ENCODE peak calls at places on chromosome 11, in six cellular contexts. O is pancreas; A is CD4-positive, alpha-beta T cell; R is lower leg skin; B is neural progenitor cell; Q is colonic mucosa. S is an unnamed sample.

GRCh38 chr11:86769219-86769618 is 31.1 kb upstream of the PRSS23 start:
- DNase-seq in B (no peak), A (no peak), O (no peak), R (no peak), Q (no peak), S (no peak)

GRCh38 chr11:66035653-66036333 is 9.5 kb upstream of the CATSPER1 start:
- DNase-seq in R (no peak), Q (no peak), A (no peak), O (no peak), B (no peak), S (no peak)

GRCh38 chr11:61026121-61027031 is 54.9 kb downstream of the CD6 start:
- DNase-seq in Q (no peak), R (no peak), O (no peak), A (no peak), B (no peak), S (no peak)

GRCh38 chr11:32164836-32165235 is 74.0 kb downstream of the RCN1 start:
- DNase-seq in B (no peak), Q (no peak), A (no peak), R (no peak), O (no peak), S (no peak)

GRCh38 chr11:64090811-64091516 is 55.2 kb downstream of the FLRT1 start:
- DNase-seq in R (no peak), Q (no peak), O (no peak), A (no peak), B (peak; percentile 64), S (peak; percentile 37)

GRCh38 chr11:123469089-123469488 is 39.0 kb downstream of the GRAMD1B start:
- DNase-seq in O (no peak), Q (no peak), R (no peak), B (no peak), A (no peak), S (no peak)

GRCh38 chr11:65421204-65422103 is 1.1 kb upstream of the NEAT1 start:
- DNase-seq in B (peak; percentile 39), R (peak; percentile 99), A (peak; percentile 78), Q (peak; percentile 96), O (peak; percentile 96), S (no peak)

GRCh38 chr11:15969701-15970329 is 386.5 kb downstream of the SOX6 start:
- DNase-seq in O (no peak), R (no peak), A (no peak), B (no peak), Q (no peak), S (no peak)

GRCh38 chr11:65492637-65493366 is 6.0 kb upstream of the MALAT1 start:
- DNase-seq in B (no peak), O (peak; percentile 70), A (no peak), R (peak; percentile 98), Q (peak; percentile 88), S (no peak)

GRCh38 chr11:58561394-58562102 is 14.1 kb downstream of the LPXN start:
- DNase-seq in R (no peak), Q (no peak), A (no peak), B (peak; percentile 29), O (no peak), S (no peak)

GRCh38 chr11:45146072-45147016 is at the start of gene PRDM11:
- DNase-seq in R (peak; percentile 92), O (peak; percentile 58), Q (peak; percentile 46), B (peak; percentile 77), A (no peak), S (peak; percentile 46)

GRCh38 chr11:61256710-61257482 is 15.9 kb downstream of the PGA5 start:
- DNase-seq in O (no peak), Q (no peak), A (no peak), R (no peak), B (no peak), S (no peak)

GRCh38 chr11:94058630-94059029 is 37.5 kb downstream of the HEPHL1 start:
- DNase-seq in A (no peak), Q (no peak), B (no peak), R (no peak), O (no peak), S (no peak)

GRCh38 chr11:14578551-14578956 is 58.4 kb upstream of the PSMA1 start:
- DNase-seq in B (no peak), R (no peak), O (peak; percentile 32), Q (peak; percentile 41), A (peak; percentile 42), S (no peak)

GRCh38 chr11:11011617-11012016 is 153.8 kb upstream of the ZBED5 start:
- DNase-seq in R (no peak), O (no peak), A (no peak), B (no peak), Q (no peak), S (no peak)

GRCh38 chr11:11016123-11016522 is 158.3 kb upstream of the ZBED5 start:
- DNase-seq in A (no peak), Q (no peak), R (no peak), O (no peak), B (no peak), S (no peak)

GRCh38 chr11:11010624-11011127 is 152.8 kb upstream of the ZBED5 start:
- DNase-seq in Q (peak; percentile 34), R (no peak), O (no peak), A (no peak), B (peak; percentile 70), S (no peak)
- TF ChIP-seq CTCF in Q (no peak), R (no peak), O (no peak), A (no peak), B (peak; percentile 52), S (peak; percentile 46)

GRCh38 chr11:69892986-69893555 is 73.9 kb upstream of the FGF3 start:
- DNase-seq in O (no peak), B (no peak), A (no peak), R (no peak), Q (peak; percentile 79), S (no peak)
- TF ChIP-seq CTCF in O (no peak), B (no peak), A (no peak), R (no peak), Q (no peak), S (no peak)

GRCh38 chr11:67352546-67353316 is 615 bp downstream of the POLD4 start:
- DNase-seq in R (no peak), Q (peak; percentile 59), O (peak; percentile 51), B (no peak), A (no peak), S (no peak)

GRCh38 chr11:67355794-67356550 is 2.6 kb upstream of the POLD4 start:
- DNase-seq in R (no peak), A (no peak), O (no peak), Q (peak; percentile 62), B (peak; percentile 32), S (no peak)

GRCh38 chr11:67355023-67355793 is 1.9 kb upstream of the POLD4 start:
- DNase-seq in A (no peak), Q (no peak), B (no peak), O (no peak), R (no peak), S (no peak)

GRCh38 chr11:67353317-67354313 is at the start of gene POLD4:
- DNase-seq in A (peak; percentile 95), Q (peak; percentile 99), O (peak; percentile 98), B (peak; percentile 98), R (peak; percentile 100), S (peak; percentile 89)

DNA sequence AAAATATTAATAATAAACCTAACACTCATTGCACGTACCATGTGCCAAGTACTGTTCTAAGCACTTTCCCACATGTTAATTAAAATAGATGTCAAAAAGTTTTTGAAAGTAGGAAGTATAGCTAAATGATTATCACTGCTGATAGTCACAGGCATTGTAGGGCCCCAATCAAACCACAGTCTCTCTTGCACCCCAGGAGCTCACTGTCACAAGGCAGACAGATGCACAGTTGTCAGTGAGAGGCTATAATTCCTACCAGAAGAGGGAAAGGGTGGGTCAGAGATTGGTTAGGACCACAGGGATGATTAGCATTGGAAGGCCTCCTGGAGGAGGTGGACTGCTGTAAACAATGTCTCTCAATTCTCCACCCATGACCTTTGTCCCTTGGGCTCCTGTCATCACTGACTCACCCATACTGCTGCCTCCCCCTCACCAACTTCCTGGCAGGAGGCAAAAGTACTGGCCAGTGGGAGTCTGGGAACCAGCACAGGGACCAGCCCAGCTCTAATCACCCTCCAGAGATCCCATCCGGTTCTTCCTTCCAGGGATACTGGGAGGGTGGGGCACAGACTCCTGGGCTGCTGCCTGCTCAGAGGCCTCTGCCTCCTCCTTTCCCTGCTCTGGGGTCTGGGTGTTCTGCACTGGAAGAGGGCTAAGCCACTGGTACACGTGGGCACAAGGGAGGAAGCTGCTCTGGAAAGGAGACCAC is 1.1 kb upstream of the POLD4 start:
- DNase-seq in B (peak; percentile 29), O (peak; percentile 73), R (peak; percentile 90), Q (peak; percentile 94), A (no peak), S (no peak)
- TF ChIP-seq CTCF in B (no peak), O (no peak), R (no peak), Q (no peak), A (no peak), S (no peak)

GRCh38 chr11:79441159-79441875 is 487 bp upstream of the TENM4 start:
- DNase-seq in R (no peak), Q (no peak), A (no peak), B (peak; percentile 31), O (no peak), S (no peak)

GRCh38 chr11:79438631-79439429 is 2.0 kb downstream of the TENM4 start:
- DNase-seq in B (peak; percentile 63), R (peak; percentile 90), Q (peak; percentile 21), A (no peak), O (peak; percentile 19), S (no peak)

GRCh38 chr11:79439893-79440450 is 858 bp downstream of the TENM4 start:
- DNase-seq in B (peak; percentile 74), R (peak; percentile 87), Q (peak; percentile 19), A (no peak), O (peak; percentile 23), S (peak; percentile 42)

GRCh38 chr11:79439430-79439892 is 1.4 kb downstream of the TENM4 start:
- DNase-seq in A (no peak), O (no peak), B (no peak), Q (peak; percentile 19), R (peak; percentile 84), S (no peak)

DNA sequence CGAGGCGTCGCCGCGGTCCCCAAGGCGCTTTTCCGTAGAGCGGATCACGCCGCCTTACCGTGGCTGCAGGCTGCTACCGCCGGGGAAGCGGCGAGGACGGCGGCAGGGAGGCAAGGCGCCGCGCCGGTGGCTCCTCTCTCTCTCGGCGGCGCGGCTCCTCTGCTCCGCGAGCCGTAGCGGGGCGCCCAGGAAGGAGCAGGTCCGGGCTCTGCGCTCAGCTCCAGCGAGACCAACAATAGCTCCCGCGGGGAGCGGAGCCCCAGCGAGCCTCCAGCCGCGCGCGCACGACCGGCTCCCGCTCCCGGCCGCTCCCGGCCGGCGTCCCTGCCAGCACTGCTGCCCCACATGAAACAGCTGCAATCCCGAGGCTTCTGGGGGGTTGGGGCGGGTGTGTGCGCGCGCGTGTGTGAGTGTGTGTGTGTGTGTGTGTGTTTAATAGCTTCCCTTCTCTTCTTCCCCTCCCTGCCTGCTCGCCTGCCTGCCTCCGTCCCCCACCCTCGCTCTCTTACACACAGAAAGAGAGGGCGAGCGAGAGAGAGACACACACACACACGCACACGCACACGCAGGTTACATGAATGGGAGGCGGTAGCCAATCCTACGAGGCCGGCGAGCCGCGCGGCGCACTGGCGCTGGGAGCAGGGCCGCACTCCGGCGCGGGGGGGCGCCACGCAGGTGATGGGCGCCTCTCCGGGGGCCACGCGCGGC is at the start of gene TENM4:
- DNase-seq in A (no peak), R (peak; percentile 89), Q (peak; percentile 35), O (peak; percentile 48), B (peak; percentile 83), S (peak; percentile 65)
- TF ChIP-seq CTCF in A (no peak), R (no peak), Q (no peak), O (no peak), B (peak; percentile 55), S (peak; percentile 61)

GRCh38 chr11:80383655-80384054 is 942.8 kb upstream of the TENM4 start:
- DNase-seq in B (peak; percentile 37), Q (peak; percentile 27), O (no peak), A (no peak), R (no peak), S (no peak)
- TF ChIP-seq CTCF in B (peak; percentile 33), Q (no peak), O (no peak), A (no peak), R (no peak), S (no peak)

S was measured in neural crest cell.